ENCODE peak calls at places on chromosomes 11 and 22, in four cellular contexts. X is CD4-positive, CD25-positive, alpha-beta regulatory T cell; Z is CD4-positive, alpha-beta memory T cell; W is H1. N is an unnamed sample.
A peak's percentile ranks its signal among the peaks of the same experiment; 100 is the strongest.

GRCh38 chr11:15560689-15561467 is 446.2 kb downstream of the INSC start:
- DNase-seq in X (no peak), Z (no peak), W (no peak), N (no peak)

GRCh38 chr22:22075382-22076163 is 93.0 kb upstream of the TOP3B start:
- DNase-seq in X (no peak), W (no peak), Z (no peak), N (no peak)

GRCh38 chr11:66239998-66240780 is 28.2 kb upstream of the RAB1B start:
- DNase-seq in Z (no peak), W (no peak), X (no peak), N (no peak)

GRCh38 chr11:2696461-2696860 is 3.3 kb downstream of the KCNQ1OT1 start:
- DNase-seq in Z (no peak), W (no peak), X (no peak), N (no peak)

GRCh38 chr22:24736526-24737050 is 37.9 kb downstream of the PIWIL3 start:
- DNase-seq in X (no peak), Z (no peak), W (no peak), N (no peak)

GRCh38 chr11:112612283-112612849 is 348.9 kb upstream of the NCAM1 start:
- DNase-seq in W (no peak), Z (no peak), X (no peak), N (no peak)

GRCh38 chr11:29161216-29161615 is 855.6 kb downstream of the KCNA4 start:
- DNase-seq in W (no peak), Z (no peak), X (no peak), N (no peak)

GRCh38 chr11:1760351-1761109 is 3.2 kb downstream of the CTSD start:
- DNase-seq in X (no peak), W (no peak), Z (no peak), N (no peak)

GRCh38 chr11:96385187-96385586 is 4.5 kb downstream of the CCDC82 start:
- DNase-seq in W (no peak), Z (no peak), X (no peak), N (no peak)

GRCh38 chr11:17978553-17979287 is 34.1 kb downstream of the SERGEF start:
- DNase-seq in Z (no peak), X (no peak), W (peak; percentile 71), N (no peak)

GRCh38 chr11:125356736-125357292 is 139.3 kb downstream of the FEZ1 start:
- DNase-seq in X (no peak), Z (no peak), W (no peak), N (no peak)

GRCh38 chr22:48244388-48245118 is 1482.1 kb downstream of the TBC1D22A start:
- DNase-seq in W (peak; percentile 20), X (no peak), Z (no peak), N (no peak)

GRCh38 chr11:18669211-18669593 is 29.4 kb upstream of the TMEM86A start:
- DNase-seq in Z (no peak), X (no peak), W (no peak), N (no peak)

GRCh38 chr11:12845739-12846358 is 163.3 kb upstream of the RASSF10 start:
- DNase-seq in W (no peak), Z (no peak), X (no peak), N (peak; percentile 83)

GRCh38 chr11:9347100-9347499 is 32.7 kb upstream of the TMEM41B start:
- DNase-seq in X (no peak), W (no peak), Z (peak; percentile 12), N (no peak)

GRCh38 chr11:60378359-60378758 is at the start of gene MS4A7:
- DNase-seq in X (no peak), Z (no peak), W (no peak), N (no peak)

GRCh38 chr11:118290923-118291322 is 13.6 kb upstream of the CD3E start:
- DNase-seq in X (no peak), Z (peak; percentile 61), W (no peak), N (no peak)

GRCh38 chr11:64330888-64331287 is 9.1 kb upstream of the CCDC88B start:
- DNase-seq in X (no peak), W (no peak), Z (no peak), N (no peak)

GRCh38 chr11:73342633-73343032 is 33.6 kb upstream of the RELT start:
- DNase-seq in W (no peak), X (no peak), Z (no peak), N (no peak)

DNA sequence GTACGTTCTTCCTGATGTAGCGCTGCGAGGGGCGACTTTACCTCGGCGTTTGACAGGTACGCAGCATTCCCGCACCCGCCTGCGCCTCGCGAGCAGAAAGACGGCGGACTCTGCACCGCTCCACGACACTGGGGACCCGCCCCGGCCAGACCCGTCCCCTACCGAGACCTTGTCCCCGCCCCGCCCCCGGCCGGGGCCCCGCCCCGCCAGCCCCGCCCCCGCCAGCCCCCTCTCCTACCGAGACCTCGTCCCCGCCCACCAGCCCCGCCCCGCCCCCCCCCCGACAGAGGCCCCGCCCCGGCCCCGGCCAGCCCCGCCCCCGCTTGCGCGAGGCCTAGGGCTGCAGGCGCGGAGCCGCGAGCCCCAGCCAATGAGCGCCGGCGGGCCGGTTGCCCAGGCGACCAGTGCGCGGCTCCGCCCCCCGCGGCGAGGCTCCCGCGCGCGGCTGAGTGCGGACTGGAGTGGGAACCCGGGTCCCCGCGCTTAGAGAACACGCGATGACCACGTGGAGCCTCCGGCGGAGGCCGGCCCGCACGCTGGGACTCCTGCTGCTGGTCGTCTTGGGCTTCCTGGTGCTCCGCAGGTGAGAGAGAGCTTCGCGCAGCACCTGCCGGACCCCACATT is at the start of gene GLB1L2:
- DNase-seq in W (peak; percentile 86), X (peak; percentile 75), Z (peak; percentile 77), N (peak; percentile 92)
- H3K27me3 ChIP-seq in W (peaks cover 33% of the 10 kb centered on the region), X (peaks cover 14% of the 10 kb centered on the region), Z (no peaks in the 10 kb centered on the region), N (no peaks in the 10 kb centered on the region)

GRCh38 chr11:69808708-69809107 is 10.5 kb downstream of the FGF3 start:
- DNase-seq in X (no peak), W (no peak), Z (no peak), N (no peak)

GRCh38 chr11:69812256-69812655 is 7.0 kb downstream of the FGF3 start:
- DNase-seq in X (no peak), Z (no peak), W (no peak), N (no peak)

GRCh38 chr11:69811431-69811830 is 7.8 kb downstream of the FGF3 start:
- DNase-seq in X (no peak), Z (no peak), W (no peak), N (no peak)

GRCh38 chr11:69812927-69813326 is 6.3 kb downstream of the FGF3 start:
- DNase-seq in X (no peak), W (no peak), Z (no peak), N (no peak)

GRCh38 chr11:69810289-69811118 is 8.7 kb downstream of the FGF3 start:
- DNase-seq in X (no peak), Z (no peak), W (no peak), N (no peak)
- H3K27me3 ChIP-seq in X (no peaks in the 10 kb centered on the region), Z (no peaks in the 10 kb centered on the region), W (peaks cover 13% of the 10 kb centered on the region), N (peaks cover 20% of the 10 kb centered on the region)

DNA sequence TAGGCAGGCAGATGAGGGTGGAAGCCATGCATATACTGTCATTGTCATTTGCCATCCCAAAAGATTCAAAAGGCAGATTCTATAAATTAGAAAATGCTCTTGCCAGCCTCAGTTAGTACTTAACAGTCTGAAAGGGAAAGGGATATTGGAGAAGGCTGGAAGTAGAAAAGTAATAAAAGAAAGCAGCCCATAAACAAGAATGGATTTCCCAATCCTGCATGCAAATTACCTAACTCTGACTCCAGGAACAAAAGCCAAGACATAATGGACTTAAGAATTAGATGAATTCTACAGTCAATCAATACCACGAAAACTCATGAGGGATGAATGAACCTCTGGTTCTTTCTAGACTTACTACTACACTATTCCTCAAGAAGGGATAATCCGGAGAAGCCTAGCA is 5.9 kb downstream of the PAK1 start:
- DNase-seq in X (no peak), W (no peak), Z (no peak), N (peak; percentile 87)
- H3K27me3 ChIP-seq in X (peaks cover 46% of the 10 kb centered on the region), W (no peaks in the 10 kb centered on the region), Z (no peaks in the 10 kb centered on the region), N (no peaks in the 10 kb centered on the region)

DNA sequence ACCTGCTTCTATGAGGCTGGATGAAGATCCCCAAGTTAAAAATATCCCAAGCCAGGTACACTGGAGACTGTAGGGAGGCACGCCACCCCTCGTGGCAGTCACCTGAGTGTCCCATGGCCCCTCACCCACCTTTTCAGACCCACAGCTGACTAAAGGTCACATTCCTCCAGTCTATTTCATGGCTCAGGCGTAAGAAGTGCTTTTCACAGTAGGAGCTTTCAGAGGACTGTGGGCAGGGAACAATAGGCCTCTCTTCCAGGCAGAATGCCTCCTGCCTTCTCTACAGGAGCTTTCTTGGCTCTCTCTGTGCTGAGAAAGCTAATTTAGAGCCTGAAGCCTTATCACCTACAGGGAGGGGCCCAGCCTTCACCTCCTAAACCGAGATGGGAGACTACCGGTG is 73.8 kb downstream of the C11orf58 start:
- DNase-seq in W (no peak), Z (no peak), X (no peak), N (no peak)
- H3K27me3 ChIP-seq in W (no peaks in the 10 kb centered on the region), Z (no peaks in the 10 kb centered on the region), X (no peaks in the 10 kb centered on the region), N (no peaks in the 10 kb centered on the region)

DNA sequence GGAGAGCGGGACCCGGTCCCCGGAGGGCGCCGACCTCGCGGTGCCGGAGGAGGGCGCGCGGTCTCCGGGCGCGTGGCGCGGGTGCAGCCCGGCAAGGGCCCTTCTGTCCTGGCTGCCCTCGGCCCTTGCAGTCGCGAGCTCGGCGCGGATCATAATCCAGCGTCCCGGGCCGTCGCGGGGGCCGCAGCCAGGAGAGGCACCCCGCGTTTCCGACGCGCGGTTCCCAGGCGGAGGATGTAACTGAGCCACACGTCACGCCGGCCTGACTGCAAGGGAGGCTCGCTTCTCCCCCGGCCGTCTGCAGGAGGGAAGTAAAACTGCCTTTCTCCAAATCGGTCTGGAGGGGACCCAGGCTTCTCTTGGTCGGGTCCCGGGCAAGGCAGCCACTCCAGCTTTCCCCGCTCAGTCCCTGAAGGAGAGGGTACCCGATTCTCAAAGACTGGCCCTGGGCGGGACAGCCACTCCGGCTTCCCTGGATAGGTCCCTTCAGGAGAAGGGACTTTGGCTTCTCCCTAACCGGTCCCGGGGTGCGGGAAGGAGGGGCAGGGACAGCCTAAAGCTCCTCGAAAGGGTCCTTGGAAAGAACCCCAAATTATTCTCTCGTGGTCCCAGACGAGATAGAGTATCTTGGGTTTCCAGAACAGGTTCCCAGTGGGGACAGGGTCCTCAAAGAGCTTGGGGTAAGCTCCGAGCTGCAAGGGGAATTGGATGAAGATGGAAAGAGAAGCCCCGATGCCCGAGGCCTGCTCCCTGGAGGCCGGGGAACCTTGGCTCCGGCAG is 836 bp downstream of the SPON1 start:
- DNase-seq in X (no peak), Z (peak; percentile 18), W (no peak), N (no peak)
- H3K27me3 ChIP-seq in X (peaks cover 43% of the 10 kb centered on the region), Z (peaks cover 27% of the 10 kb centered on the region), W (peaks cover 58% of the 10 kb centered on the region), N (peaks cover 93% of the 10 kb centered on the region)

GRCh38 chr22:39234157-39234793 is 10.5 kb downstream of the PDGFB start:
- DNase-seq in Z (no peak), W (peak; percentile 59), X (no peak), N (no peak)

GRCh38 chr22:39233736-39234120 is 11.1 kb downstream of the PDGFB start:
- DNase-seq in X (no peak), Z (no peak), W (no peak), N (no peak)

GRCh38 chr22:39232806-39233735 is 11.7 kb downstream of the PDGFB start:
- DNase-seq in Z (no peak), X (no peak), W (no peak), N (no peak)

GRCh38 chr22:39236321-39237275 is 8.2 kb downstream of the PDGFB start:
- DNase-seq in Z (peak; percentile 62), W (no peak), X (no peak), N (no peak)

GRCh38 chr22:39234867-39235687 is 9.7 kb downstream of the PDGFB start:
- DNase-seq in W (no peak), X (no peak), Z (no peak), N (no peak)
- H3K27me3 ChIP-seq in W (peaks cover 13% of the 10 kb centered on the region), X (peaks cover 4% of the 10 kb centered on the region), Z (no peaks in the 10 kb centered on the region), N (no peaks in the 10 kb centered on the region)

N was measured in HAP-1.